ENCODE peak calls at places on chromosomes 12 and 14, in six cellular contexts. U, I, D, W, X and H are unnamed samples.

GRCh38 chr14:30656190-30656632 is 34.1 kb downstream of the SCFD1 start:
- DNase-seq in I (no peak), X (peak), U (no peak), D (peak), W (peak), H (peak)

GRCh38 chr14:59032821-59033220 is 155.6 kb upstream of the DAAM1 start:
- DNase-seq in U (no peak), W (no peak), I (no peak), X (no peak), D (no peak), H (no peak)

GRCh38 chr12:2318286-2318685 is 265.5 kb downstream of the CACNA1C start:
- DNase-seq in U (no peak), D (no peak), I (no peak), W (no peak), X (no peak), H (no peak)

GRCh38 chr12:56159482-56160105 is 1.4 kb downstream of the MYL6 start:
- DNase-seq in I (no peak), D (no peak), X (no peak), W (no peak), U (no peak), H (no peak)

GRCh38 chr14:67199016-67199415 is 9.8 kb downstream of the GARIN2 start:
- DNase-seq in W (no peak), U (no peak), D (no peak), I (no peak), X (no peak), H (no peak)

GRCh38 chr12:124543052-124543590 is 24.3 kb downstream of the NCOR2 start:
- DNase-seq in I (no peak), W (no peak), D (no peak), U (no peak), X (no peak), H (peak)

GRCh38 chr14:30410986-30411385 is 148.0 kb upstream of the G2E3 start:
- DNase-seq in U (no peak), X (no peak), W (no peak), D (no peak), I (no peak), H (no peak)

GRCh38 chr12:79366374-79366773 is 324.4 kb downstream of the PAWR start:
- DNase-seq in W (no peak), U (no peak), D (no peak), X (no peak), I (no peak), H (no peak)

GRCh38 chr12:116490481-116490880 is 68.7 kb upstream of the MAP1LC3B2 start:
- DNase-seq in W (no peak), X (no peak), I (no peak), U (no peak), D (no peak), H (no peak)

GRCh38 chr14:21036746-21037145 is 2.1 kb upstream of the RNASE13 start:
- DNase-seq in I (no peak), X (no peak), D (no peak), W (no peak), U (no peak), H (no peak)

GRCh38 chr12:131091413-131091975 is 137.8 kb downstream of the ADGRD1 start:
- DNase-seq in X (peak), D (no peak), W (no peak), U (no peak), I (no peak), H (no peak)

GRCh38 chr14:85530626-85531025 is 682 bp downstream of the FLRT2 start:
- DNase-seq in U (no peak), D (no peak), I (no peak), X (no peak), W (no peak), H (no peak)

GRCh38 chr14:23568600-23569310 is 1.2 kb upstream of the AP1G2 start:
- DNase-seq in I (no peak), U (no peak), X (peak), D (no peak), W (no peak), H (no peak)

GRCh38 chr12:59086124-59086523 is 165.8 kb upstream of the LRIG3 start:
- DNase-seq in U (no peak), D (no peak), W (no peak), X (no peak), I (no peak), H (no peak)

GRCh38 chr14:61451491-61451890 is 130.1 kb downstream of the PRKCH start:
- DNase-seq in U (no peak), I (no peak), X (peak), W (no peak), D (no peak), H (no peak)

GRCh38 chr14:55028066-55028465 is 1.0 kb downstream of the SOCS4 start:
- DNase-seq in I (no peak), D (no peak), X (no peak), W (no peak), U (no peak), H (no peak)

GRCh38 chr12:57049890-57050289 is at the start of gene MYO1A:
- DNase-seq in W (no peak), U (no peak), D (no peak), I (no peak), X (no peak), H (no peak)

GRCh38 chr12:57894577-57895292 is 46.6 kb upstream of the ATP23 start:
- DNase-seq in I (no peak), W (no peak), U (no peak), X (no peak), D (no peak), H (no peak)

GRCh38 chr12:86950043-86950838 is 694.0 kb upstream of the MGAT4C start:
- DNase-seq in I (no peak), W (no peak), X (no peak), U (no peak), D (no peak), H (no peak)

GRCh38 chr14:60922050-60922449 is 58.8 kb downstream of the TRMT5 start:
- DNase-seq in I (no peak), W (no peak), X (no peak), D (no peak), U (no peak), H (no peak)

GRCh38 chr14:41505491-41505890 is 101.2 kb upstream of the LRFN5 start:
- DNase-seq in D (no peak), X (no peak), W (no peak), U (peak), I (no peak), H (no peak)

GRCh38 chr14:98578204-98578603 is 693.8 kb downstream of the BCL11B start:
- DNase-seq in U (no peak), X (no peak), D (peak), I (no peak), W (no peak), H (peak)

GRCh38 chr12:57614178-57614947 is 3.1 kb downstream of the ARHGEF25 start:
- DNase-seq in W (no peak), D (no peak), U (no peak), I (no peak), X (no peak), H (peak)